ENCODE peak calls at places on chromosomes 2 and 18, in six cellular contexts. One of them, this sample, is unnamed.
A peak's percentile ranks its signal among the peaks of the same experiment; 100 is the strongest.

GRCh38 chr18:37639846-37640245 is 74.2 kb upstream of the CELF4 start:
- DNase-seq in kidney glomerular epithelial cell: no peak
- DNase-seq in iris pigment epithelial cell: no peak
- DNase-seq in activated naive CD8-positive, alpha-beta T cell treated with anti-CD3 and anti-CD28 coated beads, Interleukin-2, amount 50 U/mL, for 24 hours: no peak
- DNase-seq in activated CD4-positive, alpha-beta T cell treated with anti-CD3 and anti-CD28 coated beads, Interleukin-2, amount 50 U/mL, for 1 hour: no peak
- DNase-seq in stimulated activated CD8-positive, alpha-beta memory T cell treated with anti-CD3 and anti-CD28 coated beads, Interleukin-15, amount 100 ng/mL, for 1 hour: no peak
- DNase-seq in this sample: no peak

GRCh38 chr2:129872438-129872837 is 107.0 kb upstream of the RAB6C start:
- DNase-seq in kidney glomerular epithelial cell: peak; percentile 2
- DNase-seq in iris pigment epithelial cell: no peak
- DNase-seq in activated naive CD8-positive, alpha-beta T cell treated with anti-CD3 and anti-CD28 coated beads, Interleukin-2, amount 50 U/mL, for 24 hours: no peak
- DNase-seq in activated CD4-positive, alpha-beta T cell treated with anti-CD3 and anti-CD28 coated beads, Interleukin-2, amount 50 U/mL, for 1 hour: no peak
- DNase-seq in stimulated activated CD8-positive, alpha-beta memory T cell treated with anti-CD3 and anti-CD28 coated beads, Interleukin-15, amount 100 ng/mL, for 1 hour: no peak
- DNase-seq in this sample: no peak

GRCh38 chr2:239245872-239246701 is 154.7 kb downstream of the HDAC4 start:
- DNase-seq in kidney glomerular epithelial cell: no peak
- DNase-seq in iris pigment epithelial cell: no peak
- DNase-seq in activated naive CD8-positive, alpha-beta T cell treated with anti-CD3 and anti-CD28 coated beads, Interleukin-2, amount 50 U/mL, for 24 hours: no peak
- DNase-seq in activated CD4-positive, alpha-beta T cell treated with anti-CD3 and anti-CD28 coated beads, Interleukin-2, amount 50 U/mL, for 1 hour: no peak
- DNase-seq in stimulated activated CD8-positive, alpha-beta memory T cell treated with anti-CD3 and anti-CD28 coated beads, Interleukin-15, amount 100 ng/mL, for 1 hour: no peak
- DNase-seq in this sample: no peak

GRCh38 chr2:176106636-176107539 is at the start of gene HOXD11:
- DNase-seq in kidney glomerular epithelial cell: no peak
- DNase-seq in iris pigment epithelial cell: no peak
- DNase-seq in activated naive CD8-positive, alpha-beta T cell treated with anti-CD3 and anti-CD28 coated beads, Interleukin-2, amount 50 U/mL, for 24 hours: no peak
- DNase-seq in activated CD4-positive, alpha-beta T cell treated with anti-CD3 and anti-CD28 coated beads, Interleukin-2, amount 50 U/mL, for 1 hour: no peak
- DNase-seq in stimulated activated CD8-positive, alpha-beta memory T cell treated with anti-CD3 and anti-CD28 coated beads, Interleukin-15, amount 100 ng/mL, for 1 hour: no peak
- DNase-seq in this sample: peak; percentile 66

GRCh38 chr2:190835303-190835930 is 45.2 kb upstream of the GLS start:
- DNase-seq in kidney glomerular epithelial cell: peak; percentile 81
- DNase-seq in iris pigment epithelial cell: peak; percentile 89
- DNase-seq in activated naive CD8-positive, alpha-beta T cell treated with anti-CD3 and anti-CD28 coated beads, Interleukin-2, amount 50 U/mL, for 24 hours: no peak
- DNase-seq in activated CD4-positive, alpha-beta T cell treated with anti-CD3 and anti-CD28 coated beads, Interleukin-2, amount 50 U/mL, for 1 hour: no peak
- DNase-seq in stimulated activated CD8-positive, alpha-beta memory T cell treated with anti-CD3 and anti-CD28 coated beads, Interleukin-15, amount 100 ng/mL, for 1 hour: no peak
- DNase-seq in this sample: peak; percentile 20

GRCh38 chr2:234730066-234730640 is 221.7 kb upstream of the SH3BP4 start:
- DNase-seq in kidney glomerular epithelial cell: no peak
- DNase-seq in iris pigment epithelial cell: no peak
- DNase-seq in activated naive CD8-positive, alpha-beta T cell treated with anti-CD3 and anti-CD28 coated beads, Interleukin-2, amount 50 U/mL, for 24 hours: no peak
- DNase-seq in activated CD4-positive, alpha-beta T cell treated with anti-CD3 and anti-CD28 coated beads, Interleukin-2, amount 50 U/mL, for 1 hour: no peak
- DNase-seq in stimulated activated CD8-positive, alpha-beta memory T cell treated with anti-CD3 and anti-CD28 coated beads, Interleukin-15, amount 100 ng/mL, for 1 hour: no peak
- DNase-seq in this sample: no peak

GRCh38 chr2:239629936-239630617 is 229.3 kb upstream of the HDAC4 start:
- DNase-seq in kidney glomerular epithelial cell: no peak
- DNase-seq in iris pigment epithelial cell: no peak
- DNase-seq in activated naive CD8-positive, alpha-beta T cell treated with anti-CD3 and anti-CD28 coated beads, Interleukin-2, amount 50 U/mL, for 24 hours: no peak
- DNase-seq in activated CD4-positive, alpha-beta T cell treated with anti-CD3 and anti-CD28 coated beads, Interleukin-2, amount 50 U/mL, for 1 hour: no peak
- DNase-seq in stimulated activated CD8-positive, alpha-beta memory T cell treated with anti-CD3 and anti-CD28 coated beads, Interleukin-15, amount 100 ng/mL, for 1 hour: no peak
- DNase-seq in this sample: no peak

GRCh38 chr18:49693276-49694005 is 119.9 kb downstream of the ACAA2 start:
- DNase-seq in kidney glomerular epithelial cell: no peak
- DNase-seq in iris pigment epithelial cell: no peak
- DNase-seq in activated naive CD8-positive, alpha-beta T cell treated with anti-CD3 and anti-CD28 coated beads, Interleukin-2, amount 50 U/mL, for 24 hours: no peak
- DNase-seq in activated CD4-positive, alpha-beta T cell treated with anti-CD3 and anti-CD28 coated beads, Interleukin-2, amount 50 U/mL, for 1 hour: no peak
- DNase-seq in stimulated activated CD8-positive, alpha-beta memory T cell treated with anti-CD3 and anti-CD28 coated beads, Interleukin-15, amount 100 ng/mL, for 1 hour: no peak
- DNase-seq in this sample: no peak

GRCh38 chr2:166959556-166959955 is 71.3 kb downstream of the XIRP2 start:
- DNase-seq in kidney glomerular epithelial cell: no peak
- DNase-seq in iris pigment epithelial cell: no peak
- DNase-seq in activated naive CD8-positive, alpha-beta T cell treated with anti-CD3 and anti-CD28 coated beads, Interleukin-2, amount 50 U/mL, for 24 hours: no peak
- DNase-seq in activated CD4-positive, alpha-beta T cell treated with anti-CD3 and anti-CD28 coated beads, Interleukin-2, amount 50 U/mL, for 1 hour: no peak
- DNase-seq in stimulated activated CD8-positive, alpha-beta memory T cell treated with anti-CD3 and anti-CD28 coated beads, Interleukin-15, amount 100 ng/mL, for 1 hour: no peak
- DNase-seq in this sample: no peak

GRCh38 chr18:32877371-32877770 is 104.5 kb upstream of the KLHL14 start:
- DNase-seq in kidney glomerular epithelial cell: no peak
- DNase-seq in iris pigment epithelial cell: no peak
- DNase-seq in activated naive CD8-positive, alpha-beta T cell treated with anti-CD3 and anti-CD28 coated beads, Interleukin-2, amount 50 U/mL, for 24 hours: no peak
- DNase-seq in activated CD4-positive, alpha-beta T cell treated with anti-CD3 and anti-CD28 coated beads, Interleukin-2, amount 50 U/mL, for 1 hour: no peak
- DNase-seq in stimulated activated CD8-positive, alpha-beta memory T cell treated with anti-CD3 and anti-CD28 coated beads, Interleukin-15, amount 100 ng/mL, for 1 hour: no peak
- DNase-seq in this sample: no peak

GRCh38 chr2:68918497-68918896 is 34.2 kb downstream of the GKN2 start:
- DNase-seq in kidney glomerular epithelial cell: no peak
- DNase-seq in iris pigment epithelial cell: no peak
- DNase-seq in activated naive CD8-positive, alpha-beta T cell treated with anti-CD3 and anti-CD28 coated beads, Interleukin-2, amount 50 U/mL, for 24 hours: no peak
- DNase-seq in activated CD4-positive, alpha-beta T cell treated with anti-CD3 and anti-CD28 coated beads, Interleukin-2, amount 50 U/mL, for 1 hour: no peak
- DNase-seq in stimulated activated CD8-positive, alpha-beta memory T cell treated with anti-CD3 and anti-CD28 coated beads, Interleukin-15, amount 100 ng/mL, for 1 hour: no peak
- DNase-seq in this sample: peak; percentile 79

GRCh38 chr2:240840435-240841060 is 20.5 kb upstream of the KIF1A start:
- DNase-seq in kidney glomerular epithelial cell: peak; percentile 53
- DNase-seq in iris pigment epithelial cell: peak; percentile 62
- DNase-seq in activated naive CD8-positive, alpha-beta T cell treated with anti-CD3 and anti-CD28 coated beads, Interleukin-2, amount 50 U/mL, for 24 hours: peak; percentile 26
- DNase-seq in activated CD4-positive, alpha-beta T cell treated with anti-CD3 and anti-CD28 coated beads, Interleukin-2, amount 50 U/mL, for 1 hour: no peak
- DNase-seq in stimulated activated CD8-positive, alpha-beta memory T cell treated with anti-CD3 and anti-CD28 coated beads, Interleukin-15, amount 100 ng/mL, for 1 hour: no peak
- DNase-seq in this sample: peak; percentile 89

GRCh38 chr18:4641969-4642368 is 186.9 kb upstream of the DLGAP1 start:
- DNase-seq in kidney glomerular epithelial cell: no peak
- DNase-seq in iris pigment epithelial cell: no peak
- DNase-seq in activated naive CD8-positive, alpha-beta T cell treated with anti-CD3 and anti-CD28 coated beads, Interleukin-2, amount 50 U/mL, for 24 hours: no peak
- DNase-seq in activated CD4-positive, alpha-beta T cell treated with anti-CD3 and anti-CD28 coated beads, Interleukin-2, amount 50 U/mL, for 1 hour: no peak
- DNase-seq in stimulated activated CD8-positive, alpha-beta memory T cell treated with anti-CD3 and anti-CD28 coated beads, Interleukin-15, amount 100 ng/mL, for 1 hour: no peak
- DNase-seq in this sample: no peak

GRCh38 chr2:178194600-178195389 is 483 bp downstream of the OSBPL6 start:
- DNase-seq in kidney glomerular epithelial cell: peak; percentile 42
- DNase-seq in iris pigment epithelial cell: peak; percentile 60
- DNase-seq in activated naive CD8-positive, alpha-beta T cell treated with anti-CD3 and anti-CD28 coated beads, Interleukin-2, amount 50 U/mL, for 24 hours: peak; percentile 22
- DNase-seq in activated CD4-positive, alpha-beta T cell treated with anti-CD3 and anti-CD28 coated beads, Interleukin-2, amount 50 U/mL, for 1 hour: no peak
- DNase-seq in stimulated activated CD8-positive, alpha-beta memory T cell treated with anti-CD3 and anti-CD28 coated beads, Interleukin-15, amount 100 ng/mL, for 1 hour: no peak
- DNase-seq in this sample: peak; percentile 49

GRCh38 chr2:240453461-240454030 is 18.1 kb downstream of the GPC1 start:
- DNase-seq in kidney glomerular epithelial cell: no peak
- DNase-seq in iris pigment epithelial cell: no peak
- DNase-seq in activated naive CD8-positive, alpha-beta T cell treated with anti-CD3 and anti-CD28 coated beads, Interleukin-2, amount 50 U/mL, for 24 hours: no peak
- DNase-seq in activated CD4-positive, alpha-beta T cell treated with anti-CD3 and anti-CD28 coated beads, Interleukin-2, amount 50 U/mL, for 1 hour: no peak
- DNase-seq in stimulated activated CD8-positive, alpha-beta memory T cell treated with anti-CD3 and anti-CD28 coated beads, Interleukin-15, amount 100 ng/mL, for 1 hour: no peak
- DNase-seq in this sample: no peak

GRCh38 chr2:238279324-238279682 is 9.1 kb downstream of the PER2 start:
- DNase-seq in kidney glomerular epithelial cell: no peak
- DNase-seq in iris pigment epithelial cell: no peak
- DNase-seq in activated naive CD8-positive, alpha-beta T cell treated with anti-CD3 and anti-CD28 coated beads, Interleukin-2, amount 50 U/mL, for 24 hours: no peak
- DNase-seq in activated CD4-positive, alpha-beta T cell treated with anti-CD3 and anti-CD28 coated beads, Interleukin-2, amount 50 U/mL, for 1 hour: no peak
- DNase-seq in stimulated activated CD8-positive, alpha-beta memory T cell treated with anti-CD3 and anti-CD28 coated beads, Interleukin-15, amount 100 ng/mL, for 1 hour: no peak
- DNase-seq in this sample: no peak

GRCh38 chr2:109595644-109596043 is 18.1 kb downstream of the SEPTIN10 start:
- DNase-seq in kidney glomerular epithelial cell: no peak
- DNase-seq in iris pigment epithelial cell: no peak
- DNase-seq in activated naive CD8-positive, alpha-beta T cell treated with anti-CD3 and anti-CD28 coated beads, Interleukin-2, amount 50 U/mL, for 24 hours: no peak
- DNase-seq in activated CD4-positive, alpha-beta T cell treated with anti-CD3 and anti-CD28 coated beads, Interleukin-2, amount 50 U/mL, for 1 hour: no peak
- DNase-seq in stimulated activated CD8-positive, alpha-beta memory T cell treated with anti-CD3 and anti-CD28 coated beads, Interleukin-15, amount 100 ng/mL, for 1 hour: no peak
- DNase-seq in this sample: no peak

GRCh38 chr18:54801374-54801773 is 26.9 kb upstream of the RAB27B start:
- DNase-seq in kidney glomerular epithelial cell: no peak
- DNase-seq in iris pigment epithelial cell: peak; percentile 16
- DNase-seq in activated naive CD8-positive, alpha-beta T cell treated with anti-CD3 and anti-CD28 coated beads, Interleukin-2, amount 50 U/mL, for 24 hours: no peak
- DNase-seq in activated CD4-positive, alpha-beta T cell treated with anti-CD3 and anti-CD28 coated beads, Interleukin-2, amount 50 U/mL, for 1 hour: no peak
- DNase-seq in stimulated activated CD8-positive, alpha-beta memory T cell treated with anti-CD3 and anti-CD28 coated beads, Interleukin-15, amount 100 ng/mL, for 1 hour: no peak
- DNase-seq in this sample: no peak

GRCh38 chr2:150389487-150389886 is 98.0 kb downstream of the RND3 start:
- DNase-seq in kidney glomerular epithelial cell: no peak
- DNase-seq in iris pigment epithelial cell: peak; percentile 14
- DNase-seq in activated naive CD8-positive, alpha-beta T cell treated with anti-CD3 and anti-CD28 coated beads, Interleukin-2, amount 50 U/mL, for 24 hours: no peak
- DNase-seq in activated CD4-positive, alpha-beta T cell treated with anti-CD3 and anti-CD28 coated beads, Interleukin-2, amount 50 U/mL, for 1 hour: no peak
- DNase-seq in stimulated activated CD8-positive, alpha-beta memory T cell treated with anti-CD3 and anti-CD28 coated beads, Interleukin-15, amount 100 ng/mL, for 1 hour: no peak
- DNase-seq in this sample: no peak

GRCh38 chr2:199955007-199955338 is 318 bp downstream of the TYW5 start:
- DNase-seq in kidney glomerular epithelial cell: peak; percentile 70
- DNase-seq in iris pigment epithelial cell: no peak
- DNase-seq in activated naive CD8-positive, alpha-beta T cell treated with anti-CD3 and anti-CD28 coated beads, Interleukin-2, amount 50 U/mL, for 24 hours: no peak
- DNase-seq in activated CD4-positive, alpha-beta T cell treated with anti-CD3 and anti-CD28 coated beads, Interleukin-2, amount 50 U/mL, for 1 hour: no peak
- DNase-seq in stimulated activated CD8-positive, alpha-beta memory T cell treated with anti-CD3 and anti-CD28 coated beads, Interleukin-15, amount 100 ng/mL, for 1 hour: no peak
- DNase-seq in this sample: peak; percentile 56

GRCh38 chr2:149064365-149064841 is 25.9 kb downstream of the LYPD6B start:
- DNase-seq in kidney glomerular epithelial cell: no peak
- DNase-seq in iris pigment epithelial cell: no peak
- DNase-seq in activated naive CD8-positive, alpha-beta T cell treated with anti-CD3 and anti-CD28 coated beads, Interleukin-2, amount 50 U/mL, for 24 hours: no peak
- DNase-seq in activated CD4-positive, alpha-beta T cell treated with anti-CD3 and anti-CD28 coated beads, Interleukin-2, amount 50 U/mL, for 1 hour: no peak
- DNase-seq in stimulated activated CD8-positive, alpha-beta memory T cell treated with anti-CD3 and anti-CD28 coated beads, Interleukin-15, amount 100 ng/mL, for 1 hour: no peak
- DNase-seq in this sample: no peak

GRCh38 chr2:29459445-29460179 is 344.4 kb downstream of the CLIP4 start:
- DNase-seq in kidney glomerular epithelial cell: peak; percentile 25
- DNase-seq in iris pigment epithelial cell: peak; percentile 92
- DNase-seq in activated naive CD8-positive, alpha-beta T cell treated with anti-CD3 and anti-CD28 coated beads, Interleukin-2, amount 50 U/mL, for 24 hours: no peak
- DNase-seq in activated CD4-positive, alpha-beta T cell treated with anti-CD3 and anti-CD28 coated beads, Interleukin-2, amount 50 U/mL, for 1 hour: no peak
- DNase-seq in stimulated activated CD8-positive, alpha-beta memory T cell treated with anti-CD3 and anti-CD28 coated beads, Interleukin-15, amount 100 ng/mL, for 1 hour: no peak
- DNase-seq in this sample: no peak

GRCh38 chr2:198337368-198337767 is 533.0 kb downstream of the PLCL1 start:
- DNase-seq in kidney glomerular epithelial cell: no peak
- DNase-seq in iris pigment epithelial cell: no peak
- DNase-seq in activated naive CD8-positive, alpha-beta T cell treated with anti-CD3 and anti-CD28 coated beads, Interleukin-2, amount 50 U/mL, for 24 hours: no peak
- DNase-seq in activated CD4-positive, alpha-beta T cell treated with anti-CD3 and anti-CD28 coated beads, Interleukin-2, amount 50 U/mL, for 1 hour: no peak
- DNase-seq in stimulated activated CD8-positive, alpha-beta memory T cell treated with anti-CD3 and anti-CD28 coated beads, Interleukin-15, amount 100 ng/mL, for 1 hour: no peak
- DNase-seq in this sample: no peak

GRCh38 chr2:131105950-131106801 is 1.0 kb downstream of the PLEKHB2 start:
- DNase-seq in kidney glomerular epithelial cell: peak; percentile 69
- DNase-seq in iris pigment epithelial cell: peak; percentile 52
- DNase-seq in activated naive CD8-positive, alpha-beta T cell treated with anti-CD3 and anti-CD28 coated beads, Interleukin-2, amount 50 U/mL, for 24 hours: peak; percentile 47
- DNase-seq in activated CD4-positive, alpha-beta T cell treated with anti-CD3 and anti-CD28 coated beads, Interleukin-2, amount 50 U/mL, for 1 hour: peak; percentile 20
- DNase-seq in stimulated activated CD8-positive, alpha-beta memory T cell treated with anti-CD3 and anti-CD28 coated beads, Interleukin-15, amount 100 ng/mL, for 1 hour: no peak
- DNase-seq in this sample: peak; percentile 65

GRCh38 chr2:134315471-134315870 is 61.6 kb downstream of the MGAT5 start:
- DNase-seq in kidney glomerular epithelial cell: no peak
- DNase-seq in iris pigment epithelial cell: no peak
- DNase-seq in activated naive CD8-positive, alpha-beta T cell treated with anti-CD3 and anti-CD28 coated beads, Interleukin-2, amount 50 U/mL, for 24 hours: no peak
- DNase-seq in activated CD4-positive, alpha-beta T cell treated with anti-CD3 and anti-CD28 coated beads, Interleukin-2, amount 50 U/mL, for 1 hour: no peak
- DNase-seq in stimulated activated CD8-positive, alpha-beta memory T cell treated with anti-CD3 and anti-CD28 coated beads, Interleukin-15, amount 100 ng/mL, for 1 hour: no peak
- DNase-seq in this sample: no peak

GRCh38 chr18:66894851-66895250 is 291.0 kb upstream of the CDH19 start:
- DNase-seq in kidney glomerular epithelial cell: no peak
- DNase-seq in iris pigment epithelial cell: no peak
- DNase-seq in activated naive CD8-positive, alpha-beta T cell treated with anti-CD3 and anti-CD28 coated beads, Interleukin-2, amount 50 U/mL, for 24 hours: no peak
- DNase-seq in activated CD4-positive, alpha-beta T cell treated with anti-CD3 and anti-CD28 coated beads, Interleukin-2, amount 50 U/mL, for 1 hour: no peak
- DNase-seq in stimulated activated CD8-positive, alpha-beta memory T cell treated with anti-CD3 and anti-CD28 coated beads, Interleukin-15, amount 100 ng/mL, for 1 hour: no peak
- DNase-seq in this sample: no peak

GRCh38 chr2:147288131-147288530 is 556.7 kb upstream of the ACVR2A start:
- DNase-seq in kidney glomerular epithelial cell: no peak
- DNase-seq in iris pigment epithelial cell: no peak
- DNase-seq in activated naive CD8-positive, alpha-beta T cell treated with anti-CD3 and anti-CD28 coated beads, Interleukin-2, amount 50 U/mL, for 24 hours: no peak
- DNase-seq in activated CD4-positive, alpha-beta T cell treated with anti-CD3 and anti-CD28 coated beads, Interleukin-2, amount 50 U/mL, for 1 hour: no peak
- DNase-seq in stimulated activated CD8-positive, alpha-beta memory T cell treated with anti-CD3 and anti-CD28 coated beads, Interleukin-15, amount 100 ng/mL, for 1 hour: no peak
- DNase-seq in this sample: no peak